ENCODE peak calls at places on chromosomes 3 and 15, in seven cellular contexts. One of them, this sample, is unnamed.

GRCh38 chr15:25850154-25851111 is 12.7 kb downstream of the ATP10A start:
- DNase-seq in stimulated activated CD4-positive, alpha-beta T cell treated with anti-CD3 and anti-CD28 coated beads, Interleukin-2, amount 100 ng/mL, for 48 hours: peak; percentile 55
- DNase-seq in lower lobe of right lung: peak; percentile 88
- DNase-seq in B cell: peak; percentile 69
- DNase-seq in left cardiac atrium: peak; percentile 88
- DNase-seq in NCI-H1092 treated with DMSO at 0.1 percent for 48 hours: no peak
- DNase-seq in AG09309: no peak
- DNase-seq in this sample: peak; percentile 57

GRCh38 chr15:29102911-29103824 is 166.5 kb downstream of the NSMCE3 start:
- DNase-seq in stimulated activated CD4-positive, alpha-beta T cell treated with anti-CD3 and anti-CD28 coated beads, Interleukin-2, amount 100 ng/mL, for 48 hours: no peak
- DNase-seq in lower lobe of right lung: peak; percentile 49
- DNase-seq in B cell: no peak
- DNase-seq in left cardiac atrium: peak; percentile 55
- DNase-seq in NCI-H1092 treated with DMSO at 0.1 percent for 48 hours: no peak
- DNase-seq in AG09309: no peak
- DNase-seq in this sample: no peak

GRCh38 chr15:48802867-48803266 is 8.0 kb downstream of the CEP152 start:
- DNase-seq in stimulated activated CD4-positive, alpha-beta T cell treated with anti-CD3 and anti-CD28 coated beads, Interleukin-2, amount 100 ng/mL, for 48 hours: no peak
- DNase-seq in lower lobe of right lung: no peak
- DNase-seq in B cell: no peak
- DNase-seq in left cardiac atrium: no peak
- DNase-seq in NCI-H1092 treated with DMSO at 0.1 percent for 48 hours: no peak
- DNase-seq in AG09309: peak; percentile 88
- DNase-seq in this sample: no peak

GRCh38 chr3:20323307-20323927 is 137.4 kb upstream of the SGO1 start:
- DNase-seq in stimulated activated CD4-positive, alpha-beta T cell treated with anti-CD3 and anti-CD28 coated beads, Interleukin-2, amount 100 ng/mL, for 48 hours: no peak
- DNase-seq in lower lobe of right lung: no peak
- DNase-seq in B cell: no peak
- DNase-seq in left cardiac atrium: no peak
- DNase-seq in NCI-H1092 treated with DMSO at 0.1 percent for 48 hours: no peak
- DNase-seq in AG09309: no peak
- DNase-seq in this sample: no peak

GRCh38 chr15:81155375-81156218 is 21.5 kb downstream of the CFAP161 start:
- DNase-seq in stimulated activated CD4-positive, alpha-beta T cell treated with anti-CD3 and anti-CD28 coated beads, Interleukin-2, amount 100 ng/mL, for 48 hours: no peak
- DNase-seq in lower lobe of right lung: no peak
- DNase-seq in B cell: no peak
- DNase-seq in left cardiac atrium: no peak
- DNase-seq in NCI-H1092 treated with DMSO at 0.1 percent for 48 hours: peak; percentile 7
- DNase-seq in AG09309: peak; percentile 53
- DNase-seq in this sample: peak; percentile 41

GRCh38 chr3:143970773-143971366 is 753 bp upstream of the DIPK2A start:
- DNase-seq in stimulated activated CD4-positive, alpha-beta T cell treated with anti-CD3 and anti-CD28 coated beads, Interleukin-2, amount 100 ng/mL, for 48 hours: peak; percentile 48
- DNase-seq in lower lobe of right lung: peak; percentile 73
- DNase-seq in B cell: peak; percentile 67
- DNase-seq in left cardiac atrium: peak; percentile 54
- DNase-seq in NCI-H1092 treated with DMSO at 0.1 percent for 48 hours: peak; percentile 52
- DNase-seq in AG09309: no peak
- DNase-seq in this sample: peak; percentile 51

GRCh38 chr3:23051240-23052140 is 151.6 kb upstream of the UBE2E2 start:
- DNase-seq in stimulated activated CD4-positive, alpha-beta T cell treated with anti-CD3 and anti-CD28 coated beads, Interleukin-2, amount 100 ng/mL, for 48 hours: no peak
- DNase-seq in lower lobe of right lung: no peak
- DNase-seq in B cell: no peak
- DNase-seq in left cardiac atrium: no peak
- DNase-seq in NCI-H1092 treated with DMSO at 0.1 percent for 48 hours: no peak
- DNase-seq in AG09309: no peak
- DNase-seq in this sample: no peak

GRCh38 chr3:58585005-58585786 is 8.0 kb upstream of the FAM107A start:
- DNase-seq in stimulated activated CD4-positive, alpha-beta T cell treated with anti-CD3 and anti-CD28 coated beads, Interleukin-2, amount 100 ng/mL, for 48 hours: peak; percentile 58
- DNase-seq in lower lobe of right lung: peak; percentile 88
- DNase-seq in B cell: peak; percentile 88
- DNase-seq in left cardiac atrium: peak; percentile 90
- DNase-seq in NCI-H1092 treated with DMSO at 0.1 percent for 48 hours: peak; percentile 68
- DNase-seq in AG09309: no peak
- DNase-seq in this sample: peak; percentile 73

GRCh38 chr15:71683401-71684274 is 126.7 kb upstream of the NR2E3 start:
- DNase-seq in stimulated activated CD4-positive, alpha-beta T cell treated with anti-CD3 and anti-CD28 coated beads, Interleukin-2, amount 100 ng/mL, for 48 hours: no peak
- DNase-seq in lower lobe of right lung: no peak
- DNase-seq in B cell: no peak
- DNase-seq in left cardiac atrium: no peak
- DNase-seq in NCI-H1092 treated with DMSO at 0.1 percent for 48 hours: no peak
- DNase-seq in AG09309: peak; percentile 34
- DNase-seq in this sample: no peak

GRCh38 chr3:63909431-63909830 is 2.8 kb downstream of the SCAANT1 start:
- DNase-seq in stimulated activated CD4-positive, alpha-beta T cell treated with anti-CD3 and anti-CD28 coated beads, Interleukin-2, amount 100 ng/mL, for 48 hours: no peak
- DNase-seq in lower lobe of right lung: no peak
- DNase-seq in B cell: no peak
- DNase-seq in left cardiac atrium: no peak
- DNase-seq in NCI-H1092 treated with DMSO at 0.1 percent for 48 hours: no peak
- DNase-seq in AG09309: no peak
- DNase-seq in this sample: no peak

GRCh38 chr15:92306662-92307061 is 87.0 kb upstream of the ST8SIA2 start:
- DNase-seq in stimulated activated CD4-positive, alpha-beta T cell treated with anti-CD3 and anti-CD28 coated beads, Interleukin-2, amount 100 ng/mL, for 48 hours: no peak
- DNase-seq in lower lobe of right lung: no peak
- DNase-seq in B cell: no peak
- DNase-seq in left cardiac atrium: no peak
- DNase-seq in NCI-H1092 treated with DMSO at 0.1 percent for 48 hours: no peak
- DNase-seq in AG09309: no peak
- DNase-seq in this sample: no peak

GRCh38 chr3:111621535-111621934 is 26.4 kb upstream of the ZBED2 start:
- DNase-seq in stimulated activated CD4-positive, alpha-beta T cell treated with anti-CD3 and anti-CD28 coated beads, Interleukin-2, amount 100 ng/mL, for 48 hours: peak; percentile 51
- DNase-seq in lower lobe of right lung: no peak
- DNase-seq in B cell: no peak
- DNase-seq in left cardiac atrium: no peak
- DNase-seq in NCI-H1092 treated with DMSO at 0.1 percent for 48 hours: no peak
- DNase-seq in AG09309: no peak
- DNase-seq in this sample: no peak

GRCh38 chr15:77096541-77096940 is 25.6 kb upstream of the TSPAN3 start:
- DNase-seq in stimulated activated CD4-positive, alpha-beta T cell treated with anti-CD3 and anti-CD28 coated beads, Interleukin-2, amount 100 ng/mL, for 48 hours: no peak
- DNase-seq in lower lobe of right lung: no peak
- DNase-seq in B cell: no peak
- DNase-seq in left cardiac atrium: no peak
- DNase-seq in NCI-H1092 treated with DMSO at 0.1 percent for 48 hours: no peak
- DNase-seq in AG09309: no peak
- DNase-seq in this sample: no peak

GRCh38 chr3:183518446-183519185 is 36.9 kb downstream of the KLHL6 start:
- DNase-seq in stimulated activated CD4-positive, alpha-beta T cell treated with anti-CD3 and anti-CD28 coated beads, Interleukin-2, amount 100 ng/mL, for 48 hours: no peak
- DNase-seq in lower lobe of right lung: no peak
- DNase-seq in B cell: no peak
- DNase-seq in left cardiac atrium: no peak
- DNase-seq in NCI-H1092 treated with DMSO at 0.1 percent for 48 hours: no peak
- DNase-seq in AG09309: no peak
- DNase-seq in this sample: no peak

This sample was measured in GM10248.